ENCODE peak calls at places on chromosome 21, in four cellular contexts. L is thoracic aorta; A is PC-9; H is CD8-positive, alpha-beta T cell. W is an unnamed sample. For H3K4me1, the result is how much of the 10 kb centered on the place peaks cover.

GRCh38 chr21:26982767-26983166 is 15.9 kb upstream of the ADAMTS5 start:
- DNase-seq in L (no peak), A (no peak), H (no peak), W (no peak)

GRCh38 chr21:44508426-44508710 is 31.6 kb downstream of the KRTAP10-1 start:
- DNase-seq in L (no peak), A (no peak), H (no peak), W (no peak)

GRCh38 chr21:27953328-27954045 is 986.6 kb upstream of the ADAMTS5 start:
- DNase-seq in L (no peak), A (no peak), H (no peak), W (no peak)

GRCh38 chr21:46207006-46207919 is 21.3 kb downstream of the LSS start:
- DNase-seq in L (no peak), A (no peak), H (no peak), W (no peak)

GRCh38 chr21:17612023-17612564 is 607 bp downstream of the BTG3 start:
- DNase-seq in L (no peak), A (no peak), H (no peak), W (peak)

GRCh38 chr21:44439211-44439600 is 16.1 kb upstream of the LRRC3 start:
- DNase-seq in L (no peak), A (no peak), H (no peak), W (no peak)

GRCh38 chr21:34369741-34370140 is 5.6 kb upstream of the SMIM11 start:
- DNase-seq in L (no peak), A (no peak), H (no peak), W (no peak)

GRCh38 chr21:22871692-22872091 is 1873.5 kb downstream of the NCAM2 start:
- DNase-seq in L (no peak), A (no peak), H (no peak), W (no peak)

GRCh38 chr21:40165671-40166070 is 298.4 kb downstream of the PCP4 start:
- DNase-seq in L (no peak), A (no peak), H (no peak), W (no peak)

GRCh38 chr21:45488839-45489479 is 53.3 kb downstream of the SLC19A1 start:
- DNase-seq in L (no peak), A (no peak), H (no peak), W (no peak)

GRCh38 chr21:45993210-45994085 is 11.9 kb downstream of the COL6A1 start:
- DNase-seq in L (peak), A (no peak), H (no peak), W (no peak)

GRCh38 chr21:40177979-40178378 is 310.7 kb downstream of the PCP4 start:
- DNase-seq in L (no peak), A (no peak), H (no peak), W (no peak)

GRCh38 chr21:34592120-34592561 is 22.8 kb downstream of the RCAN1 start:
- DNase-seq in L (no peak), A (no peak), H (no peak), W (no peak)

GRCh38 chr21:46159841-46160562 is 4.6 kb upstream of the FTCD start:
- DNase-seq in L (no peak), A (no peak), H (no peak), W (peak)

GRCh38 chr21:15422761-15423160 is 307.0 kb upstream of the USP25 start:
- DNase-seq in L (no peak), A (peak), H (no peak), W (no peak)

GRCh38 chr21:34992736-34993135 is 56.4 kb downstream of the RUNX1 start:
- DNase-seq in L (no peak), A (no peak), H (no peak), W (no peak)

GRCh38 chr21:34526618-34527290 is 14.7 kb upstream of the KCNE1 start:
- DNase-seq in L (peak), A (peak), H (no peak), W (peak)

GRCh38 chr21:27725916-27726315 is 759.0 kb upstream of the ADAMTS5 start:
- DNase-seq in L (no peak), A (no peak), H (no peak), W (no peak)

DNA sequence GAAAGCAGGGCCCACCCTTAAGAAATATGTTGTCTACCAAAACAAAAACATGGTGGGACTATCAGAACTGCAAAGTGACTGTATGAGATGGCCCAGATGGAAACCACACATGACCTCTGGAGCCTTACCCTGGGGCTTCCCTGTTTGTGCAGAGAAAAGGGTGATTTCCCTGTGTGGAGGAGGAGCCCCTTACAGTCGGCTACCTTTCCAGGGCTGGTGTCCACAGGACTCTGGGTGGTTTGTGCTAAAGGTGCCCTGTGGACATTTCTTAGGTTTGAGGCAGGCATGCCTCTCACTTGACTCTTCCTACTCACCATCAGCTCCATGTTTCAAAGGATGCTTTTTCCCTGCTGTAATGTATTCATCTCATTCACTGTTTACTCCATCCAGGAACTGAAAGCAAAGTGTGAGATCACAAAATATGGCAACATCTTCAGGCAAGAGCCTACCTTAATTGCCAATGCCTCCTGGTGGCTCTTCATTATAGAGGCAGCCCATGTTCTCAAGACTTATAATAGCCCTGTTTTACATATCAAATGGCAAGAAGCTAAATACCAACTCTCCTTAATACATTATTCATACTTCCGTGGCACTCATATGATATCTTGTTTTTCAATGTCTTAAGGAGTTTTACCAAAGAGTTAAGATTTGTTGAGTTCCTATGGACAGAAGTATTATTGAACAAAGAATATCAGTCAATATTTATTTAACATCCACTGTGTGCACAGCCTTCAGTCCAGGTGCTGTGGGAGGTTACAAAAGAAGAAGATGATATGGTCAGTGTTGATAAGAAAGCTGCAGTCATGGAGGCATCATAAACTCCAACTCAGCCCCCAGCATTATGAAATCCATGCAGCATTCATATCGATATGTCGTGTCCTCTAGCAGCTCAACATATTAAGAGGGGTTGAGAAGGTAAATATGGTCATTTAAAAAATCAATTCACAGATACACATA is 15.4 kb upstream of the TFF3 start:
- DNase-seq in L (no peak), A (no peak), H (no peak), W (peak)
- TF ChIP-seq CTCF in L (no peak), A (no peak), H (no peak), W (peak)

DNA sequence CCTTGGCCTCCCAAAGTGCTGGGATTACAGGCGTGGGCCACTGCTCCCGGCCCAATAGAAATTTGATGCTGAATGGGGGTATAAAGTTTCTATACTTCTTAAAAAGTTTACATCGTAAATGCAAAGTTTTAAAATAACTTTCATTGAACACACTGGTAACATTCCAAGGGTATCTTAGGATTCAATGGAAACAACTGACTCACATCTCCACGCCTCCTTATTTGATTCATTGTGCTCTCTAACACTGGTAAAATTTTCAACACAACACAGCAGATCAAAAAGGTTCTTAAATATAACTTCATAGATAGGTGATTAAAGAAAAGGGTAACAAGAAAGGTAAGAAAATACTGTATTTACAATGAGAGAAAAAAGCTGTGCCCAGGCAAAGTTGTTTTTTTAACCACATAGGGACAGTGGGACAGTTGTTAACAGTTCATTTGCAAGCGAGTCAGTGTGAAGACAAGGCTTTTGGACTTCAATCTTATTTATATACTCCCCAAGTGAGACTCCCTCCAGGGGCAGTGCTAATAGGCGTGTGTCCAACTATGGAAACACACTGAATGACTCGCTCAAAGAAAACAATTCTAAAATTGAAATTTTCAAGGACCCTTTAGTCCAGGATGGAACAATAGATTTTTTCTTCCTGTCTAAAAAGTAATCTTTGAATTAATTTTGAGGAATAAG is 140.5 kb downstream of the TIAM1 start:
- DNase-seq in L (no peak), A (no peak), H (no peak), W (no peak)
- H3K4me1 ChIP-seq in L (under half), A (under half), H (under half), W (under half)

GRCh38 chr21:21851657-21852056 is 853.4 kb downstream of the NCAM2 start:
- DNase-seq in L (no peak), A (no peak), H (no peak), W (no peak)
- H3K4me3 ChIP-seq in L (no peak), A (no peak), H (no peak), W (no peak)

DNA sequence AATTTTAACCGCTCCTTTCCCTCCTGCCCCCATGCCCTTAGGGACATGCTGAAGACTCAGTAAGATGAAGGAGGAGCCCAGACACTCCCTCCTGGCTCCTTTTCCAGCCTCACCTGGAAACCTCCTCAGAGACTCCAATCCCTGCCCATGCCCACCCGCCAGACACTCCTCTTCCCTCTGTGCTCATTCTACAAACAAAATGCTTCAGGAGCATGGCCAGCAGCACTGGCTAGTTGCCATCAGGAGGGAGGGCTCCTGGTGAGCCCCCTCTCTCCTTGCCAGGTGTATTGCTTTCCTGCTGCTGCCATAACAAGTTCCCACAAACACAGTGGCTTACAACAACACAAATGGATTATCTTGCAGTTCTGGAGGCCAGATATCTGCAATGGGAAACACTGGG is 126.1 kb downstream of the PSMG1 start:
- DNase-seq in L (no peak), A (no peak), H (no peak), W (no peak)
- TF ChIP-seq CTCF in L (no peak), A (no peak), H (no peak), W (no peak)

GRCh38 chr21:25733859-25734653 is 648 bp downstream of the ATP5PF start:
- DNase-seq in L (no peak), A (no peak), H (peak), W (no peak)
- H3K4me1 ChIP-seq in L (under half), A (under half), H (under half), W (under half)

GRCh38 chr21:32817206-32817605 is 45.7 kb upstream of the PAXBP1 start:
- DNase-seq in L (no peak), A (no peak), H (no peak), W (peak)

GRCh38 chr21:32812035-32812434 is 40.5 kb upstream of the PAXBP1 start:
- DNase-seq in L (no peak), A (no peak), H (no peak), W (no peak)

GRCh38 chr21:32814528-32814927 is 43.0 kb upstream of the PAXBP1 start:
- DNase-seq in L (no peak), A (no peak), H (no peak), W (no peak)

GRCh38 chr21:32818411-32818810 is 46.9 kb upstream of the PAXBP1 start:
- DNase-seq in L (no peak), A (no peak), H (no peak), W (no peak)

GRCh38 chr21:32813265-32813903 is 41.8 kb upstream of the PAXBP1 start:
- DNase-seq in L (no peak), A (no peak), H (no peak), W (no peak)
- H3K4me3 ChIP-seq in L (no peak), A (no peak), H (no peak), W (no peak)

W was measured in Caco-2.